ENCODE peak calls at places on chromosome 10, in four cellular contexts. L is K562, W is astrocyte, B is osteoblast. O is an unnamed sample. For H3K79me2, the result is how much of the 10 kb centered on the place peaks cover.

GRCh38 chr10:87651801-87652200 is 7.9 kb upstream of the PAPSS2 start:
- DNase-seq in L (no peak), W (no peak), B (no peak), O (no peak)

GRCh38 chr10:7264313-7264741 is 146.5 kb downstream of the SFMBT2 start:
- DNase-seq in L (no peak), W (peak), B (no peak), O (peak)

GRCh38 chr10:128103229-128103714 is 23.0 kb downstream of the MKI67 start:
- DNase-seq in L (no peak), W (no peak), B (no peak), O (no peak)

GRCh38 chr10:9762966-9763656 is 1254.6 kb upstream of the CELF2 start:
- DNase-seq in L (no peak), W (peak), B (peak), O (peak)

GRCh38 chr10:30842185-30842584 is 189.5 kb downstream of the ZNF438 start:
- DNase-seq in L (no peak), W (no peak), B (no peak), O (no peak)

GRCh38 chr10:59970396-59971368 is 64.3 kb upstream of the CCDC6 start:
- DNase-seq in L (no peak), W (no peak), B (no peak), O (no peak)

GRCh38 chr10:133042061-133042460 is 45.7 kb upstream of the ADGRA1 start:
- DNase-seq in L (no peak), W (no peak), B (no peak), O (no peak)

GRCh38 chr10:32125023-32125422 is 68.8 kb upstream of the KIF5B start:
- DNase-seq in L (no peak), W (no peak), B (no peak), O (no peak)

GRCh38 chr10:64463406-64463805 is 942.2 kb downstream of the REEP3 start:
- DNase-seq in L (no peak), W (no peak), B (no peak), O (no peak)

GRCh38 chr10:5751854-5752253 is 61.4 kb downstream of the GDI2 start:
- DNase-seq in L (no peak), W (no peak), B (no peak), O (no peak)

GRCh38 chr10:73857446-73857845 is 16.9 kb downstream of the CAMK2G start:
- DNase-seq in L (no peak), W (peak), B (peak), O (no peak)

GRCh38 chr10:30812018-30812851 is 182.7 kb upstream of the LYZL2 start:
- DNase-seq in L (no peak), W (peak), B (peak), O (peak)

GRCh38 chr10:125158528-125159485 is 1.6 kb downstream of the CTBP2 start:
- DNase-seq in L (peak), W (peak), B (peak), O (peak)

GRCh38 chr10:34553753-34554152 is 261.3 kb downstream of the PARD3 start:
- DNase-seq in L (no peak), W (no peak), B (no peak), O (no peak)

GRCh38 chr10:127148066-127148932 is 48.1 kb downstream of the INSYN2A start:
- DNase-seq in L (no peak), W (peak), B (no peak), O (peak)

GRCh38 chr10:34869128-34869836 is 54.2 kb upstream of the PARD3 start:
- DNase-seq in L (no peak), W (no peak), B (no peak), O (no peak)

GRCh38 chr10:129769381-129770116 is 194.5 kb downstream of the EBF3 start:
- DNase-seq in L (no peak), W (no peak), B (peak), O (no peak)

GRCh38 chr10:116602648-116603400 is 12.1 kb downstream of the PNLIPRP1 start:
- DNase-seq in L (no peak), W (no peak), B (no peak), O (no peak)

GRCh38 chr10:31803606-31804195 is 124.9 kb downstream of the ARHGAP12 start:
- DNase-seq in L (no peak), W (peak), B (no peak), O (peak)

GRCh38 chr10:44510716-44511115 is 125.8 kb upstream of the CXCL12 start:
- DNase-seq in L (no peak), W (peak), B (peak), O (peak)

GRCh38 chr10:98967601-98968000 is 268.1 kb downstream of the HPSE2 start:
- DNase-seq in L (no peak), W (peak), B (no peak), O (peak)

GRCh38 chr10:62844280-62845011 is 28.3 kb upstream of the EGR2 start:
- DNase-seq in L (no peak), W (no peak), B (no peak), O (peak)

GRCh38 chr10:114396455-114396854 is 7.8 kb downstream of the AFAP1L2 start:
- DNase-seq in L (no peak), W (no peak), B (no peak), O (no peak)

GRCh38 chr10:8300925-8301707 is 246.6 kb downstream of the GATA3 start:
- DNase-seq in L (no peak), W (no peak), B (no peak), O (no peak)

GRCh38 chr10:133048926-133049325 is 38.8 kb upstream of the ADGRA1 start:
- DNase-seq in L (no peak), W (no peak), B (no peak), O (no peak)

GRCh38 chr10:60848126-60848525 is 69.8 kb downstream of the CDK1 start:
- DNase-seq in L (no peak), W (peak), B (no peak), O (peak)

GRCh38 chr10:127878474-127879055 is 14.2 kb downstream of the CLRN3 start:
- DNase-seq in L (no peak), W (no peak), B (no peak), O (no peak)

GRCh38 chr10:71663311-71663710 is 56.3 kb downstream of the C10orf105 start:
- DNase-seq in L (peak), W (no peak), B (no peak), O (no peak)

GRCh38 chr10:23516530-23516929 is 77.7 kb downstream of the OTUD1 start:
- DNase-seq in L (peak), W (peak), B (peak), O (peak)

GRCh38 chr10:6778992-6779701 is 199.1 kb upstream of the PRKCQ start:
- DNase-seq in L (no peak), W (peak), B (peak), O (peak)

GRCh38 chr10:44233561-44234470 is 151.1 kb downstream of the CXCL12 start:
- DNase-seq in L (peak), W (peak), B (no peak), O (peak)

GRCh38 chr10:11476035-11476434 is 135.4 kb downstream of the USP6NL start:
- DNase-seq in L (no peak), W (no peak), B (no peak), O (no peak)

GRCh38 chr10:24456319-24456718 is 247.4 kb downstream of the KIAA1217 start:
- DNase-seq in L (no peak), W (peak), B (peak), O (peak)

GRCh38 chr10:112797221-112797620 is 152.8 kb upstream of the TCF7L2 start:
- DNase-seq in L (no peak), W (no peak), B (no peak), O (no peak)

GRCh38 chr10:122639801-122640200 is 59.8 kb downstream of the C10orf120 start:
- DNase-seq in L (no peak), W (no peak), B (no peak), O (no peak)

GRCh38 chr10:44821290-44821689 is 89.8 kb upstream of the TMEM72 start:
- DNase-seq in L (no peak), W (no peak), B (no peak), O (no peak)

GRCh38 chr10:61024801-61025201 is 80.8 kb upstream of the RHOBTB1 start:
- DNase-seq in L (peak), W (peak), B (peak), O (peak)

GRCh38 chr10:131959841-131960240 is 21.9 kb downstream of the BNIP3 start:
- DNase-seq in L (no peak), W (no peak), B (no peak), O (no peak)

GRCh38 chr10:75469018-75469616 is 37.7 kb downstream of the LRMDA start:
- DNase-seq in L (no peak), W (peak), B (peak), O (peak)

DNA sequence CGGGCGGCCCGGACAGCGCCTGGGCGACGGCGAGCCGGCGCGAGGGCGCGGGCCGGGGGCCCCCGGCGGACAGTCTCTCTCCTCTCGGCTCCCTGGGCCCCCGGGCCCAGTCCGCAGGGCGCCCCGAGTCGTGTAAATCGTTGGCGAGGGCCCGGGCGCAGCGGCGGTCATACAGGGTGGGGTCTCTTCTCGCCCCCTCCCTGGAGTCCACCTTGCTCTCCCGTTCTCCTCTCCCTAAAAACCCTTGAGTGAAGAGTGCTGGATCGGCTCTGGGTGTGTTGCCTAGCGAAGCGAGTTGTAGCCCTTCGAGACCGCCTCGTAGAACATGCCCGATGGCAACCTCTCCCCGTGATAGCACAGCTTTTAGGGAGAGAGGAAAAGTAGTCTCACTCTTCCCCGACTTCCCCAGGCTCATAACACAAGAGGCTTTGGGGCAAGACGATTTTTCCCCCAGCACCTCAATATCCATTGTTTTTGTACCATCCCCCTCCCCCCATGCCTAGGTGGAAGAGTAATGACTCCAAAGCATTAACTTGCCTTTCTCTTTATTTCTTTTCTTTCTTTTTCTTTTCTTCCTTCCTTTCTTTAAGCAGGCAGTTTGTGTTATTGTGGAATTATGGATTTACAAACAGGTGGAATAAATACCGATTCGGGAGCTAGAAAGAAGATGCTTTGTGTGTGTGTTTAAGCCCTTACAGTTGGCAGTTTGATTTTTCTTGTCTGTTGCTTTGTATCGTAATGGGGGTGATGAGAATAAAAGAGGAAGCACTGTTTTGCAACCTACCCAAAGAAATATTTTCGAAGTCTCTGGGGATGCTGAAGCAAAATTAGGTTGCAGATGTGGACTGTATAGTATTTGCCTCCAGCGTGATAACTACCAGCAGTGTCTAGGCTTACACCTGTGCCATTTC is 822 bp downstream of the SHOC2 start:
- DNase-seq in L (peak), W (no peak), B (no peak), O (peak)
- H3K79me2 ChIP-seq in L (half or more), W (half or more), B (half or more), O (half or more)

GRCh38 chr10:96681493-96681892 is 38.8 kb downstream of the PIK3AP1 start:
- DNase-seq in L (no peak), W (no peak), B (no peak), O (no peak)

GRCh38 chr10:96683065-96683464 is 37.2 kb downstream of the PIK3AP1 start:
- DNase-seq in L (no peak), W (peak), B (no peak), O (peak)

GRCh38 chr10:96686514-96686913 is 33.8 kb downstream of the PIK3AP1 start:
- DNase-seq in L (no peak), W (no peak), B (no peak), O (no peak)

GRCh38 chr10:96685297-96685696 is 35.0 kb downstream of the PIK3AP1 start:
- DNase-seq in L (no peak), W (no peak), B (no peak), O (no peak)

DNA sequence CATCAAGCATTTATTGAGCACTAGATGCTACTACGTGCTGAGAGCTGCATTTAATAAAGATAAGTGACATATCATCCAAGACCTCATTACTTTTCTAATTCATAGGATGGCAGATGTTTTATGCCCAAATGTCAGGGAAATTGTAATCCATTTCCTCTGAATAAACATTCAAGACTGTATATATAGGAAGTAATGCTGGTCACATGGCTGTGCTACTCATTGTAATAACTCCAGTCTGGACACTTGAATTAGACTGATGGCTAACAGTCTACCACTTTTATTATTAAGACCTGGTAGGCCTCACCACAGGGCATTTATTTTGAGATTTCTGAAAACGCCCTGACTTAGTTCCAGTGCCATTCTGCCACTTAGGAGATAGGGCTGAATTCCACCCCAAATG is 36.6 kb downstream of the PIK3AP1 start:
- DNase-seq in L (no peak), W (no peak), B (no peak), O (no peak)
- H3K79me2 ChIP-seq in L (under half), W (under half), B (under half), O (under half)

GRCh38 chr10:3098689-3099088 is 31.3 kb downstream of the PFKP start:
- DNase-seq in L (no peak), W (no peak), B (no peak), O (no peak)
- H3K79me2 ChIP-seq in L (half or more), W (half or more), B (half or more), O (under half)

GRCh38 chr10:842795-843194 is 88.7 kb downstream of the LARP4B start:
- DNase-seq in L (no peak), W (no peak), B (no peak), O (no peak)

GRCh38 chr10:847868-848267 is 83.6 kb downstream of the LARP4B start:
- DNase-seq in L (peak), W (no peak), B (no peak), O (no peak)

GRCh38 chr10:844552-844951 is 87.0 kb downstream of the LARP4B start:
- DNase-seq in L (no peak), W (peak), B (no peak), O (peak)

GRCh38 chr10:843703-844102 is 87.8 kb downstream of the LARP4B start:
- DNase-seq in L (no peak), W (peak), B (no peak), O (peak)

DNA sequence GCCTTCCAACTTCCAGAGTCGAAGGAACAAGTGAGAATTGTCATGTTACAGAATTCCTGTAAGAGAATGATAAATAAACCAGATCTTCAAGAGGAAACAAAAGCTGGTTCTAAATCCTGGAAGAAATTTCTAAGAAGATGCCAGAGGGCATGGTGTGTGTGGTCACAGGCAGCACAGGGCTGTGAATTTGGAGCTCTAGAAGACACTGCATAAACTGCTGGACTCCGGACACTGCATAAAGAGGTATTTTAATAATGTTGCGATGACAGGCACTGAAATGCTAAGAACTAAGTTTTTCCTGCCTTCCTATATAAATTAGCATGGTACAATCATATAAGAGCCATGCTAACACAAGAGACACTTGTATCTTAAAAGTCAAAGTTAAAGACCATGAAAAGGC is 86.0 kb downstream of the LARP4B start:
- DNase-seq in L (no peak), W (no peak), B (no peak), O (no peak)
- H3K79me2 ChIP-seq in L (half or more), W (half or more), B (half or more), O (under half)

DNA sequence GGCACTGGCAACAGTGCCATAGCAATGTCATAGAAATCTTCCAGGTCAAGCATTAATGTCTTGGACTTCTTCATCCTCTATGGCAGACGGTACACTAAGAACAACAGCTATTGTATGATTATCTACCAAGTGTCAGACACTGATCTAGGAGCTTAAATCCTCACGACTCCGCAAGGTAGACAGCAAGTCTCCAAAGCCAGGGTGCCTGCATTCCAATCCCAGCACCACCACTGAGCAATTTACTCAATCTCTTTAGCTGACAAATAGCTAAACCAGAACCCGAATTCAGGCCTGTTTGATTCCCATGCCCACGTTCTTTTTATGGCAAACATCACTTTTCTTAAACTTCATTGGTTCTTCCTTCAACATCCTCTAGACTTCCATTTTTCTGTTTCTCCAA is 31.8 kb downstream of the DNMBP start:
- DNase-seq in L (no peak), W (peak), B (no peak), O (no peak)
- H3K79me2 ChIP-seq in L (under half), W (half or more), B (half or more), O (half or more)

GRCh38 chr10:58691528-58691927 is 178.9 kb downstream of the BICC1 start:
- DNase-seq in L (no peak), W (no peak), B (no peak), O (no peak)

GRCh38 chr10:58696736-58697135 is 184.1 kb downstream of the BICC1 start:
- DNase-seq in L (no peak), W (peak), B (no peak), O (no peak)

GRCh38 chr10:58693919-58694318 is 181.2 kb downstream of the BICC1 start:
- DNase-seq in L (no peak), W (no peak), B (no peak), O (no peak)

GRCh38 chr10:58697691-58698090 is 185.0 kb downstream of the BICC1 start:
- DNase-seq in L (no peak), W (no peak), B (no peak), O (no peak)

GRCh38 chr10:58695022-58695421 is 182.3 kb downstream of the BICC1 start:
- DNase-seq in L (no peak), W (peak), B (no peak), O (no peak)
- H3K79me2 ChIP-seq in L (under half), W (under half), B (half or more), O (under half)

GRCh38 chr10:48314107-48314506 is 7.6 kb downstream of the MAPK8 start:
- DNase-seq in L (no peak), W (no peak), B (no peak), O (no peak)

GRCh38 chr10:48316236-48316635 is 9.8 kb downstream of the MAPK8 start:
- DNase-seq in L (no peak), W (no peak), B (no peak), O (no peak)

GRCh38 chr10:48322017-48322416 is 15.5 kb downstream of the MAPK8 start:
- DNase-seq in L (no peak), W (peak), B (no peak), O (peak)

DNA sequence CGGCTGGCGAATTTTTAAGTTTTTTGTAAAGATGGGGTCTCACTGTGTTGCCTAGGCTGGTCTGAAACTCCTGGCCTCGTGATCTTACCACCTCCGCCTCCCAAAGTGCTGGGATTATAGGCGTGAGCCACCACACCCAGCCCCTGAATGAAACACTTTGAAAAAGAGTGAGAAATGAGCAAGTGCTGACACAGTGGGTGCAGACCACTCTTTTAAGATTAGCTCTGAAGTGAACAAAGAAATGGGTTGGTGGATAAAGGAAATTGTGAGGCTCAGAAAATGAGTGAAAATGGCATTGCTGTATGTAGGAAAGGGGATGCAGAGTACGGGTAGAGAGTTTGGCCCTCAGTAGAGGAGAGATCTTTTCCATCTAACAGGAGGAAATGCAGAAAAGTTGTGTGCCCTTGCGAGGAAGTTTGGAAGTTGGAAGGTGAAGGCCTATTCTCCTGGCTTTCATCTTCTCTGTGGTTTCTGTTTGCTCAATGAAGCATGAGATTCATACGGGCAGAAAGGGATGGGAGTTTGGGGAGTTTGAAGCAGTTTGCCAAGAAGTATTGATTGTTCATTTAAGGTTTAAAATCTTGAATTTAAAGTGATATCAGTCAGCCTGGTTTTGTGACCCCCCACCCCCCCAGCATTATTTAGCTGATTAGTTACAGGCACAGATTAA is 11.0 kb downstream of the MAPK8 start:
- DNase-seq in L (no peak), W (peak), B (no peak), O (no peak)
- H3K79me2 ChIP-seq in L (half or more), W (half or more), B (half or more), O (half or more)